ENCODE peak calls at places on chromosomes 13 and 19, in five cellular contexts. One of them, this sample, is unnamed.

GRCh38 chr13:82615043-82615442 is 1267.2 kb downstream of the SLITRK1 start:
- DNase-seq in effector memory CD4-positive, alpha-beta T cell: no peak
- DNase-seq in CD4-positive, alpha-beta T cell: no peak
- DNase-seq in activated CD4-positive, alpha-beta T cell treated with anti-CD3 and anti-CD28 coated beads, Interleukin-2, amount 50 U/mL, for 24 hours: no peak
- DNase-seq in cortex of kidney: no peak
- DNase-seq in this sample: no peak

GRCh38 chr19:55546822-55547614 is 1.7 kb upstream of the SBK3 start:
- DNase-seq in effector memory CD4-positive, alpha-beta T cell: no peak
- DNase-seq in CD4-positive, alpha-beta T cell: no peak
- DNase-seq in activated CD4-positive, alpha-beta T cell treated with anti-CD3 and anti-CD28 coated beads, Interleukin-2, amount 50 U/mL, for 24 hours: no peak
- DNase-seq in cortex of kidney: no peak
- DNase-seq in this sample: no peak

GRCh38 chr19:48714759-48715261 is 4.7 kb downstream of the MAMSTR start:
- DNase-seq in effector memory CD4-positive, alpha-beta T cell: no peak
- DNase-seq in CD4-positive, alpha-beta T cell: no peak
- DNase-seq in activated CD4-positive, alpha-beta T cell treated with anti-CD3 and anti-CD28 coated beads, Interleukin-2, amount 50 U/mL, for 24 hours: no peak
- DNase-seq in cortex of kidney: no peak
- DNase-seq in this sample: no peak

GRCh38 chr13:73107459-73107858 is 48.7 kb downstream of the KLF5 start:
- DNase-seq in effector memory CD4-positive, alpha-beta T cell: no peak
- DNase-seq in CD4-positive, alpha-beta T cell: no peak
- DNase-seq in activated CD4-positive, alpha-beta T cell treated with anti-CD3 and anti-CD28 coated beads, Interleukin-2, amount 50 U/mL, for 24 hours: no peak
- DNase-seq in cortex of kidney: no peak
- DNase-seq in this sample: no peak

GRCh38 chr13:84946144-84946543 is 853.1 kb downstream of the SLITRK6 start:
- DNase-seq in effector memory CD4-positive, alpha-beta T cell: no peak
- DNase-seq in CD4-positive, alpha-beta T cell: no peak
- DNase-seq in activated CD4-positive, alpha-beta T cell treated with anti-CD3 and anti-CD28 coated beads, Interleukin-2, amount 50 U/mL, for 24 hours: no peak
- DNase-seq in cortex of kidney: no peak
- DNase-seq in this sample: no peak

GRCh38 chr19:50383307-50383851 is 768 bp upstream of the POLD1 start:
- DNase-seq in effector memory CD4-positive, alpha-beta T cell: no peak
- DNase-seq in CD4-positive, alpha-beta T cell: no peak
- DNase-seq in activated CD4-positive, alpha-beta T cell treated with anti-CD3 and anti-CD28 coated beads, Interleukin-2, amount 50 U/mL, for 24 hours: no peak
- DNase-seq in cortex of kidney: no peak
- DNase-seq in this sample: no peak

GRCh38 chr13:20401958-20402856 is 123.5 kb downstream of the CRYL1 start:
- DNase-seq in effector memory CD4-positive, alpha-beta T cell: no peak
- DNase-seq in CD4-positive, alpha-beta T cell: no peak
- DNase-seq in activated CD4-positive, alpha-beta T cell treated with anti-CD3 and anti-CD28 coated beads, Interleukin-2, amount 50 U/mL, for 24 hours: no peak
- DNase-seq in cortex of kidney: no peak
- DNase-seq in this sample: no peak

GRCh38 chr19:13119654-13120053 is 1.6 kb downstream of the NACC1 start:
- DNase-seq in effector memory CD4-positive, alpha-beta T cell: no peak
- DNase-seq in CD4-positive, alpha-beta T cell: no peak
- DNase-seq in activated CD4-positive, alpha-beta T cell treated with anti-CD3 and anti-CD28 coated beads, Interleukin-2, amount 50 U/mL, for 24 hours: no peak
- DNase-seq in cortex of kidney: no peak
- DNase-seq in this sample: no peak

GRCh38 chr13:21022694-21023325 is 38.6 kb downstream of the LATS2 start:
- DNase-seq in effector memory CD4-positive, alpha-beta T cell: no peak
- DNase-seq in CD4-positive, alpha-beta T cell: no peak
- DNase-seq in activated CD4-positive, alpha-beta T cell treated with anti-CD3 and anti-CD28 coated beads, Interleukin-2, amount 50 U/mL, for 24 hours: no peak
- DNase-seq in cortex of kidney: no peak
- DNase-seq in this sample: no peak

GRCh38 chr19:31285744-31286143 is 63.5 kb downstream of the TSHZ3 start:
- DNase-seq in effector memory CD4-positive, alpha-beta T cell: no peak
- DNase-seq in CD4-positive, alpha-beta T cell: no peak
- DNase-seq in activated CD4-positive, alpha-beta T cell treated with anti-CD3 and anti-CD28 coated beads, Interleukin-2, amount 50 U/mL, for 24 hours: no peak
- DNase-seq in cortex of kidney: no peak
- DNase-seq in this sample: no peak

GRCh38 chr19:15640294-15640903 is at the start of gene CYP4F3:
- DNase-seq in effector memory CD4-positive, alpha-beta T cell: no peak
- DNase-seq in CD4-positive, alpha-beta T cell: no peak
- DNase-seq in activated CD4-positive, alpha-beta T cell treated with anti-CD3 and anti-CD28 coated beads, Interleukin-2, amount 50 U/mL, for 24 hours: no peak
- DNase-seq in cortex of kidney: no peak
- DNase-seq in this sample: no peak

GRCh38 chr13:37984357-37984756 is 114.8 kb upstream of the TRPC4 start:
- DNase-seq in effector memory CD4-positive, alpha-beta T cell: no peak
- DNase-seq in CD4-positive, alpha-beta T cell: no peak
- DNase-seq in activated CD4-positive, alpha-beta T cell treated with anti-CD3 and anti-CD28 coated beads, Interleukin-2, amount 50 U/mL, for 24 hours: no peak
- DNase-seq in cortex of kidney: no peak
- DNase-seq in this sample: no peak

GRCh38 chr19:35194022-35194984 is 34.2 kb downstream of the FAM187B start:
- DNase-seq in effector memory CD4-positive, alpha-beta T cell: no peak
- DNase-seq in CD4-positive, alpha-beta T cell: no peak
- DNase-seq in activated CD4-positive, alpha-beta T cell treated with anti-CD3 and anti-CD28 coated beads, Interleukin-2, amount 50 U/mL, for 24 hours: no peak
- DNase-seq in cortex of kidney: no peak
- DNase-seq in this sample: no peak

GRCh38 chr19:21256722-21257121 is 72.5 kb downstream of the ZNF708 start:
- DNase-seq in effector memory CD4-positive, alpha-beta T cell: no peak
- DNase-seq in CD4-positive, alpha-beta T cell: no peak
- DNase-seq in activated CD4-positive, alpha-beta T cell treated with anti-CD3 and anti-CD28 coated beads, Interleukin-2, amount 50 U/mL, for 24 hours: no peak
- DNase-seq in cortex of kidney: no peak
- DNase-seq in this sample: no peak

GRCh38 chr19:16457195-16457953 is 14.4 kb downstream of the EPS15L1 start:
- DNase-seq in effector memory CD4-positive, alpha-beta T cell: no peak
- DNase-seq in CD4-positive, alpha-beta T cell: no peak
- DNase-seq in activated CD4-positive, alpha-beta T cell treated with anti-CD3 and anti-CD28 coated beads, Interleukin-2, amount 50 U/mL, for 24 hours: no peak
- DNase-seq in cortex of kidney: no peak
- DNase-seq in this sample: no peak

GRCh38 chr19:49932731-49933131 is 3.4 kb upstream of the NUP62 start:
- DNase-seq in effector memory CD4-positive, alpha-beta T cell: no peak
- DNase-seq in CD4-positive, alpha-beta T cell: peak
- DNase-seq in activated CD4-positive, alpha-beta T cell treated with anti-CD3 and anti-CD28 coated beads, Interleukin-2, amount 50 U/mL, for 24 hours: no peak
- DNase-seq in cortex of kidney: no peak
- DNase-seq in this sample: peak

GRCh38 chr13:99221567-99222239 is 21.0 kb downstream of the UBAC2 start:
- DNase-seq in effector memory CD4-positive, alpha-beta T cell: no peak
- DNase-seq in CD4-positive, alpha-beta T cell: no peak
- DNase-seq in activated CD4-positive, alpha-beta T cell treated with anti-CD3 and anti-CD28 coated beads, Interleukin-2, amount 50 U/mL, for 24 hours: no peak
- DNase-seq in cortex of kidney: no peak
- DNase-seq in this sample: no peak

This sample was measured in naive thymus-derived CD8-positive, alpha-beta T cell.